ENCODE peak calls at places on chromosome 3, in six cellular contexts. T is upper lobe of left lung, Z is HCT116, F is HepG2, Q is K562, O is Panc1. D is an unnamed sample.

GRCh38 chr3:52153389-52154096 is 680 bp downstream of the POC1A start:
- ATAC-seq in T (peak; percentile 8), Z (peak; percentile 45), F (peak; percentile 57), Q (peak; percentile 76), O (peak; percentile 25), D (no peak)

GRCh38 chr3:81437683-81438082 is 323.8 kb downstream of the GBE1 start:
- ATAC-seq in T (no peak), Z (no peak), F (no peak), Q (no peak), O (no peak), D (no peak)

GRCh38 chr3:100776097-100776729 is 66.9 kb downstream of the TFG start:
- ATAC-seq in T (no peak), Z (no peak), F (no peak), Q (no peak), O (no peak), D (no peak)

GRCh38 chr3:134094491-134094890 is 64.8 kb upstream of the SLCO2A1 start:
- ATAC-seq in T (no peak), Z (no peak), F (no peak), Q (no peak), O (no peak), D (no peak)

GRCh38 chr3:39346785-39347585 is 17.5 kb downstream of the CCR8 start:
- ATAC-seq in T (no peak), Z (no peak), F (no peak), Q (peak; percentile 90), O (no peak), D (no peak)

GRCh38 chr3:85864896-85865295 is 906.1 kb downstream of the CADM2 start:
- ATAC-seq in T (no peak), Z (no peak), F (no peak), Q (no peak), O (no peak), D (no peak)

GRCh38 chr3:79217096-79217495 is 550.7 kb downstream of the ROBO1 start:
- ATAC-seq in T (no peak), Z (no peak), F (no peak), Q (no peak), O (no peak), D (no peak)

GRCh38 chr3:51388286-51389029 is 2.6 kb upstream of the RBM15B start:
- ATAC-seq in T (no peak), Z (no peak), F (peak; percentile 7), Q (no peak), O (no peak), D (no peak)

GRCh38 chr3:139124197-139124596 is 79.5 kb upstream of the PRR23C start:
- ATAC-seq in T (no peak), Z (no peak), F (no peak), Q (no peak), O (no peak), D (no peak)

GRCh38 chr3:50359760-50360110 is 414 bp upstream of the TMEM115 start:
- ATAC-seq in T (no peak), Z (peak; percentile 16), F (peak; percentile 13), Q (no peak), O (peak; percentile 21), D (peak; percentile 9)

GRCh38 chr3:16439163-16439847 is 74.2 kb downstream of the RFTN1 start:
- ATAC-seq in T (no peak), Z (no peak), F (no peak), Q (no peak), O (no peak), D (peak; percentile 76)

GRCh38 chr3:119378259-119378658 is 84.1 kb downstream of the ARHGAP31 start:
- ATAC-seq in T (no peak), Z (no peak), F (no peak), Q (no peak), O (no peak), D (no peak)

GRCh38 chr3:133938770-133939495 is 43.3 kb upstream of the RAB6B start:
- ATAC-seq in T (no peak), Z (no peak), F (no peak), Q (no peak), O (peak; percentile 23), D (no peak)

GRCh38 chr3:152937234-152937633 is 102.3 kb downstream of the P2RY1 start:
- ATAC-seq in T (no peak), Z (no peak), F (no peak), Q (no peak), O (no peak), D (no peak)

GRCh38 chr3:144084929-144085328 is 113.3 kb downstream of the DIPK2A start:
- ATAC-seq in T (no peak), Z (no peak), F (no peak), Q (no peak), O (no peak), D (no peak)

GRCh38 chr3:187889601-187890404 is 144.5 kb upstream of the BCL6 start:
- ATAC-seq in T (peak; percentile 49), Z (peak; percentile 76), F (peak; percentile 99), Q (peak; percentile 82), O (peak; percentile 72), D (peak; percentile 91)

GRCh38 chr3:58005662-58006061 is 2.6 kb upstream of the FLNB start:
- ATAC-seq in T (no peak), Z (no peak), F (peak; percentile 38), Q (no peak), O (no peak), D (no peak)

GRCh38 chr3:58001979-58002378 is 6.2 kb upstream of the FLNB start:
- ATAC-seq in T (no peak), Z (no peak), F (no peak), Q (no peak), O (no peak), D (no peak)

GRCh38 chr3:58004972-58005371 is 3.2 kb upstream of the FLNB start:
- ATAC-seq in T (no peak), Z (no peak), F (no peak), Q (no peak), O (no peak), D (no peak)

GRCh38 chr3:58000713-58001467 is 7.3 kb upstream of the FLNB start:
- ATAC-seq in T (no peak), Z (no peak), F (no peak), Q (peak; percentile 49), O (no peak), D (no peak)

GRCh38 chr3:58003093-58003492 is 5.1 kb upstream of the FLNB start:
- ATAC-seq in T (no peak), Z (no peak), F (no peak), Q (peak; percentile 78), O (no peak), D (no peak)
- H3K4me1 ChIP-seq in T (peaks cover 8% of the 10 kb centered on the region), Z (no peaks in the 10 kb centered on the region), F (peaks cover 53% of the 10 kb centered on the region), Q (peaks cover 36% of the 10 kb centered on the region), O (peaks cover 17% of the 10 kb centered on the region), D (peaks cover 15% of the 10 kb centered on the region)

GRCh38 chr3:30690199-30690598 is 83.8 kb downstream of the TGFBR2 start:
- ATAC-seq in T (no peak), Z (no peak), F (no peak), Q (no peak), O (no peak), D (no peak)
- TF ChIP-seq POLR2AphosphoS5 in T (no peak), Z (no peak), F (no peak), Q (no peak), O (no peak), D (no peak)

GRCh38 chr3:149016242-149016641 is 24.9 kb downstream of the GYG1 start:
- ATAC-seq in T (no peak), Z (peak; percentile 69), F (peak; percentile 41), Q (peak; percentile 74), O (peak; percentile 50), D (no peak)

GRCh38 chr3:149016669-149017541 is 25.6 kb downstream of the GYG1 start:
- ATAC-seq in T (no peak), Z (no peak), F (no peak), Q (peak; percentile 21), O (peak; percentile 25), D (no peak)

GRCh38 chr3:149018247-149018646 is 26.9 kb downstream of the GYG1 start:
- ATAC-seq in T (no peak), Z (no peak), F (peak; percentile 97), Q (no peak), O (no peak), D (no peak)

GRCh38 chr3:149013726-149014125 is 22.4 kb downstream of the GYG1 start:
- ATAC-seq in T (no peak), Z (no peak), F (no peak), Q (no peak), O (no peak), D (no peak)

DNA sequence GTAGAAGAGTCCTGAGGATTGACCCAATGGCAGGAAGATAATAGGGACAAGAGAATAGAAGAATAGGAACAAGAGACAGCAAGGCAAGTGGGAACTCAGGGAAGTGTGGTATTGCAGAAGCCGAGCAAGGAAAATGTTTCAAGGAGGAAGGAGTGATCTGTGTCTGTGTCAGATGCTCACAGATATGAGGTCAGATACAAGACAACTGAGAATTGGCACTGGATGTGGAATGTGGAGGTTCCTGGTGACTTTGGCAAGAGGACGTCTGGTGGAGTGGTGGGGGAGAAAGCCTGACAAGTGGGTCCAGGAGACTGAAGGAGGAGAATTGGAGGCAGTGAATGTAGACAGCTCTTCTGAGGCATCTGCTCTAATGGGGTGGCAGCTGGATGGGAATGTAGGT is 24.0 kb downstream of the GYG1 start:
- ATAC-seq in T (no peak), Z (no peak), F (no peak), Q (no peak), O (no peak), D (no peak)
- H3K4me1 ChIP-seq in T (no peaks in the 10 kb centered on the region), Z (no peaks in the 10 kb centered on the region), F (peaks cover 38% of the 10 kb centered on the region), Q (no peaks in the 10 kb centered on the region), O (no peaks in the 10 kb centered on the region), D (peaks cover 92% of the 10 kb centered on the region)

GRCh38 chr3:11566916-11567315 is 76.8 kb downstream of the VGLL4 start:
- ATAC-seq in T (no peak), Z (no peak), F (no peak), Q (peak; percentile 82), O (no peak), D (no peak)

GRCh38 chr3:11566478-11566877 is 77.2 kb downstream of the VGLL4 start:
- ATAC-seq in T (no peak), Z (no peak), F (no peak), Q (no peak), O (no peak), D (no peak)

GRCh38 chr3:11568503-11569155 is 75.1 kb downstream of the VGLL4 start:
- ATAC-seq in T (no peak), Z (peak; percentile 77), F (no peak), Q (no peak), O (peak; percentile 69), D (peak; percentile 80)

GRCh38 chr3:11569156-11569741 is 74.5 kb downstream of the VGLL4 start:
- ATAC-seq in T (no peak), Z (no peak), F (no peak), Q (no peak), O (no peak), D (no peak)

GRCh38 chr3:11567516-11568467 is 75.9 kb downstream of the VGLL4 start:
- ATAC-seq in T (no peak), Z (peak; percentile 90), F (no peak), Q (no peak), O (peak; percentile 75), D (peak; percentile 38)
- TF ChIP-seq POLR2AphosphoS5 in T (no peak), Z (peak; percentile 46), F (no peak), Q (no peak), O (no peak), D (no peak)

DNA sequence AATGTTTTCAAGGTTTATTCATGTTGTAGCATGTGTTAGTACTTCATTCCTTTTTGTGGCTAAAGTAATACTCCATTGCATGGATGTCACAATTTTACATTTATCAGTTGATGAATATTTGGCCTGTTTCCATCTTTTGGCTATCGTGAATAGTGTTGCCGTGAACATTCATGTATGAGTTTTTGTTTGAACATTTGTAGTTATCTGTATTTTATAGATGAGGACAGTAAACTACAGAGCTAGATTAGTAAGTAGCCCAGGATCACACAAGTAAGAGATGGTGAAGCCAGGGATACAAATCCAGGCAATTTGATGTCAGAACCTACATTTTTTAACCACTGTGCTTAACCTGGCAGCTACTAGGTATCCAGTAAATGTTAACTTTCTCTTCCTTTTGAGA is 63.2 kb downstream of the ASTE1 start:
- ATAC-seq in T (no peak), Z (peak; percentile 40), F (no peak), Q (no peak), O (peak; percentile 79), D (no peak)
- H3K4me1 ChIP-seq in T (no peaks in the 10 kb centered on the region), Z (no peaks in the 10 kb centered on the region), F (no peaks in the 10 kb centered on the region), Q (no peaks in the 10 kb centered on the region), O (peaks cover 8% of the 10 kb centered on the region), D (no peaks in the 10 kb centered on the region)

GRCh38 chr3:88033088-88033487 is 25.7 kb downstream of the CGGBP1 start:
- ATAC-seq in T (no peak), Z (no peak), F (no peak), Q (peak; percentile 15), O (no peak), D (no peak)
- TF ChIP-seq POLR2AphosphoS5 in T (no peak), Z (no peak), F (no peak), Q (no peak), O (no peak), D (no peak)

D was measured in gastroesophageal sphincter.